ENCODE peak calls at places on chromosomes 11 and 22, in seven cellular contexts. V, X, R, G, S, P and O are unnamed samples.

GRCh38 chr22:36239150-36239400 is 252 bp downstream of the APOL2 start:
- DNase-seq in V (no peak), X (no peak), R (no peak), G (peak), S (no peak), P (no peak), O (no peak)

GRCh38 chr11:118247041-118247440 is 5.1 kb downstream of the MPZL3 start:
- DNase-seq in V (no peak), X (no peak), R (no peak), G (no peak), S (no peak), P (no peak), O (no peak)

GRCh38 chr11:118001494-118001971 is 15.3 kb downstream of the IL10RA start:
- DNase-seq in V (no peak), X (no peak), R (no peak), G (no peak), S (no peak), P (no peak), O (no peak)

GRCh38 chr11:77882396-77882795 is 61.5 kb downstream of the AAMDC start:
- DNase-seq in V (no peak), X (no peak), R (no peak), G (no peak), S (no peak), P (no peak), O (no peak)

GRCh38 chr11:3126207-3126865 is 38.8 kb downstream of the OSBPL5 start:
- DNase-seq in V (no peak), X (no peak), R (no peak), G (peak), S (no peak), P (no peak), O (peak)

GRCh38 chr11:36510567-36511020 is 522 bp upstream of the TRAF6 start:
- DNase-seq in V (no peak), X (no peak), R (no peak), G (no peak), S (no peak), P (no peak), O (peak)

GRCh38 chr11:94960488-94960887 is 12.9 kb downstream of the CWC15 start:
- DNase-seq in V (no peak), X (no peak), R (no peak), G (no peak), S (no peak), P (no peak), O (no peak)

GRCh38 chr11:64918056-64918455 is 1.0 kb upstream of the ATG2A start:
- DNase-seq in V (no peak), X (no peak), R (peak), G (no peak), S (peak), P (no peak), O (no peak)

GRCh38 chr11:67372993-67373915 is at the start of gene CLCF1:
- DNase-seq in V (no peak), X (no peak), R (peak), G (peak), S (peak), P (peak), O (peak)

GRCh38 chr11:123507043-123507442 is 77.0 kb downstream of the GRAMD1B start:
- DNase-seq in V (no peak), X (no peak), R (no peak), G (no peak), S (no peak), P (no peak), O (no peak)

GRCh38 chr22:20562607-20563463 is 55.4 kb downstream of the MED15 start:
- DNase-seq in V (no peak), X (no peak), R (no peak), G (no peak), S (no peak), P (no peak), O (no peak)

GRCh38 chr11:78510025-78510596 is 64.6 kb downstream of the NARS2 start:
- DNase-seq in V (no peak), X (no peak), R (no peak), G (no peak), S (no peak), P (no peak), O (no peak)

GRCh38 chr22:37808294-37808657 is 542 bp downstream of the GCAT start:
- DNase-seq in V (peak), X (no peak), R (no peak), G (no peak), S (no peak), P (no peak), O (no peak)

GRCh38 chr11:130999086-130999485 is 82.8 kb upstream of the SNX19 start:
- DNase-seq in V (no peak), X (no peak), R (peak), G (no peak), S (no peak), P (no peak), O (no peak)

GRCh38 chr11:12800032-12800671 is 125.9 kb downstream of the TEAD1 start:
- DNase-seq in V (no peak), X (no peak), R (peak), G (no peak), S (no peak), P (no peak), O (peak)

GRCh38 chr11:129814244-129814992 is 1.2 kb upstream of the TMEM45B start:
- DNase-seq in V (no peak), X (no peak), R (no peak), G (no peak), S (peak), P (peak), O (no peak)

GRCh38 chr11:132644511-132644910 is 887.8 kb downstream of the OPCML start:
- DNase-seq in V (no peak), X (no peak), R (no peak), G (no peak), S (no peak), P (no peak), O (no peak)

GRCh38 chr11:35288817-35289541 is 130.4 kb downstream of the SLC1A2 start:
- DNase-seq in V (no peak), X (no peak), R (peak), G (no peak), S (no peak), P (no peak), O (no peak)

GRCh38 chr11:64207247-64208085 is 945 bp downstream of the FERMT3 start:
- DNase-seq in V (no peak), X (peak), R (peak), G (peak), S (peak), P (peak), O (no peak)

GRCh38 chr11:2801711-2802388 is 83.7 kb downstream of the CDKN1C start:
- DNase-seq in V (peak), X (no peak), R (no peak), G (peak), S (no peak), P (no peak), O (no peak)

GRCh38 chr11:61509058-61510029 is 795 bp downstream of the LRRC10B start:
- DNase-seq in V (peak), X (no peak), R (peak), G (peak), S (no peak), P (peak), O (peak)

GRCh38 chr22:48709453-48709852 is 1118.2 kb downstream of the BRD1 start:
- DNase-seq in V (no peak), X (no peak), R (no peak), G (no peak), S (no peak), P (no peak), O (no peak)

GRCh38 chr22:34776827-34777226 is 289.1 kb upstream of the ISX start:
- DNase-seq in V (no peak), X (no peak), R (no peak), G (no peak), S (no peak), P (no peak), O (no peak)

GRCh38 chr11:19258651-19259230 is 18.0 kb upstream of the E2F8 start:
- DNase-seq in V (no peak), X (no peak), R (no peak), G (no peak), S (no peak), P (no peak), O (no peak)

DNA sequence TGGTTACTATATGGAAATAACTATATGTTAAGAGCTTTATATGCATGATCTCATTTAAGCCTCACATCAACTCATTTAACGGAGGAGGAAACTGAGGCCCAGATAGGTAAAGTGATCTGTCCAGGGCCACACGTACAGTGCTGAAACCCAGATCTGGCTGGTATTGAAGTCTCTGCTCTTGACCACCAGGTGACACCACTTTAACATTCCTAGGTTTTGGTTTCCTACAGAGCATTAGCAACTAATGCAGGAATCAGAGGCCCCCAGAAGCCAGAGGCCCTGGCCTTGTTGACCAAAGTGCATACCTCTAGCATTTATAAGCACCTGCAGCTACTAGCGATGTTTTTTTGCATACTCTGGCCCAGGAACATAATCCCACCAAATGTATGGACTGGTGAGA is 12.9 kb upstream of the LIMK2 start:
- DNase-seq in V (no peak), X (no peak), R (no peak), G (no peak), S (no peak), P (no peak), O (no peak)
- TF ChIP-seq CTCF in V (peak), X (peak), R (peak), G (no peak), S (peak), P (no peak), O (no peak)

GRCh38 chr11:76769071-76769560 is 14.0 kb upstream of the TSKU start:
- DNase-seq in V (no peak), X (no peak), R (peak), G (no peak), S (no peak), P (no peak), O (no peak)
- H3K27ac ChIP-seq in V (no peak), X (peak), R (no peak), G (no peak), S (no peak), P (no peak), O (peak)

DNA sequence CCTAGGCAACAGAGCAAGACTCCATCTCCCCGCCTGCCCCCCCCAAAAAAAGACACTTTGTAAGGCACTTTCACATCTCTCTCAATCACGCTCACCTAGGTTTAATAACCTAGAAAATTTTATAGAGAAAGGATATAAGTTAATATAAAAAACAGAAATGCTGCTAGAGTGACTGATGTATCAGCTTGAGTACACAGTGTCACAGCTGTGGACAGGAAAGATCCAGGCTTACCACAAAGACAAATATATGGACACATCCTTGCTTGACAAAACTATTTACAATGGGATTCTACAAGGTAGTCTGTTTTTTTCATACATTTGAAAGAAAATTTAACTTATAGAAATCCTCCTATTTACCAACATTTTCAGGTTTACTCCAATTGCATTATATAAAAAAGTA is 96.7 kb downstream of the ABTB2 start:
- DNase-seq in V (no peak), X (no peak), R (no peak), G (no peak), S (no peak), P (no peak), O (no peak)
- TF ChIP-seq CTCF in V (no peak), X (no peak), R (no peak), G (no peak), S (no peak), P (no peak), O (no peak)

DNA sequence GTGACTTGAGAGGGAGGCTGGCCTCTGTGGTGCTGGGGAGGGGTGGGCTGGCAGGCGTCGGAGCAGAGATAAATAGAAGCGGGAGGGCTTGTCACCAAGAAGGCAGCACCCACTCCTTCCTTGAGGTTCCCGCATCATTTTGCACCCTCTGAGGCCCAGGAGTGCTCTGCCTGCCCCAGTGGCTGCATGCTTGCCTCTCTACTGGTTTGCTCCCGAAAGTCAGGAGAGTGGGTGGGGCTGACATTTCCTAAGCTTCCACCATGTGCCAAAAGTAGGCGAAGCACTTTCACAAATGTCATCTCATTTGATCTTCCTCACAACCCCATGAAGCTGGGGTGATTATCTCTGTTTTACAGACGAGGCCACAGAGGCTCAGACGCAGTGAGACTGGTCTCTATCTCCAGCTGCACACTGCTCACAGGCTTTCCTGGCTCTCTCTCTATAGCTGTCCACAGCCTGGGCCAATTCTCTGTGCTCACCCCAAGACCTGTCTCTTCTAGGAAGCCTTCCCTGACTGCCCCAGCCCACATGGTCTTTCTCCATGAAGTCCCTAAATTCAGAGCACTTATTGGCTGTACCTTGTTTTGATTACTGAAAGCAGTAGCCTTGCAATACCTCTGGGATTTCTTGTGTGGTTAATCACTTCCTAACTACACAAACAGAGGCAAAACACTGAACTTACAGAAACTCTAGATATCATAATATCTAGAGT is 2.6 kb upstream of the UCP3 start:
- DNase-seq in V (no peak), X (no peak), R (peak), G (no peak), S (no peak), P (no peak), O (no peak)
- H3K27ac ChIP-seq in V (no peak), X (peak), R (peak), G (peak), S (no peak), P (peak), O (no peak)

GRCh38 chr22:24107668-24108067 is 73.6 kb upstream of the SUSD2 start:
- DNase-seq in V (no peak), X (peak), R (peak), G (peak), S (no peak), P (no peak), O (peak)
- TF ChIP-seq CTCF in V (no peak), X (peak), R (peak), G (peak), S (no peak), P (no peak), O (no peak)

DNA sequence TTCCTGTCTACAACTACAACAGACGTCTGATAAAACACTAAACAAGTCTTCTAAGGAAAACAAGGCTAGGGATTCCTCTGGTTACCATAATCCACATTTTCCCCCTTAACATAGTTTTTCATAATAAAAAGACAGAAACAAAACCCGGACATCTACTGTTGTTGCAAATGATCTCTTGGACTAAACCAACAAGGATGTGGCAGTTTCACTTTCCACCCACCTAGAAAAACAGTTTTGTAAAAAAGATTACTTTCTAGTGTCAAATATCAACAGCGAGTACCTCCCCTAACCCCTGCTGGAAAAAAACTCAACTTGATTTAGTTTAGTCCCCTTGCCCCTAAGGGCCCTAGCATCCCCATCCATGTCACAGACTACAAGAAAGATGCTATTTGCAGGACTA is 5.4 kb downstream of the GNG3 start:
- DNase-seq in V (no peak), X (no peak), R (no peak), G (no peak), S (no peak), P (no peak), O (no peak)
- H3K27ac ChIP-seq in V (no peak), X (peak), R (no peak), G (peak), S (peak), P (no peak), O (no peak)